ENCODE peak calls at places on chromosome X, in four cellular contexts. A is HepG2, J is A549, K is K562. I is an unnamed sample.

GRCh38 chrX:154712781-154713391 is 38.0 kb downstream of the GAB3 start:
- DNase-seq in A (no peak), J (no peak), K (no peak), I (no peak)

GRCh38 chrX:125678258-125678657 is 358.6 kb downstream of the TEX13C start:
- DNase-seq in A (no peak), J (no peak), K (no peak), I (no peak)

GRCh38 chrX:9656277-9656676 is 109.4 kb downstream of the GPR143 start:
- DNase-seq in A (peak), J (no peak), K (no peak), I (no peak)

GRCh38 chrX:74422576-74423288 is 1.4 kb downstream of the SLC16A2 start:
- DNase-seq in A (peak), J (no peak), K (no peak), I (peak)

GRCh38 chrX:10387011-10387410 is 230.2 kb downstream of the CLCN4 start:
- DNase-seq in A (no peak), J (no peak), K (no peak), I (no peak)

GRCh38 chrX:32591589-32591988 is 619.8 kb downstream of the DMD start:
- DNase-seq in A (no peak), J (no peak), K (no peak), I (no peak)

GRCh38 chrX:20454117-20454516 is 187.4 kb upstream of the RPS6KA3 start:
- DNase-seq in A (no peak), J (no peak), K (no peak), I (no peak)

GRCh38 chrX:136211766-136212556 is 39.2 kb downstream of the MAP7D3 start:
- DNase-seq in A (no peak), J (no peak), K (no peak), I (no peak)

GRCh38 chrX:35670894-35671293 is 127.2 kb upstream of the MAGEB16 start:
- DNase-seq in A (no peak), J (no peak), K (no peak), I (no peak)

GRCh38 chrX:7054219-7055206 is 93.0 kb upstream of the STS start:
- DNase-seq in A (no peak), J (no peak), K (no peak), I (no peak)

GRCh38 chrX:53729756-53730155 is 43.2 kb upstream of the HUWE1 start:
- DNase-seq in A (no peak), J (no peak), K (no peak), I (no peak)

GRCh38 chrX:45851434-45851991 is 650.8 kb upstream of the DIPK2B start:
- DNase-seq in A (no peak), J (peak), K (no peak), I (peak)

GRCh38 chrX:135973548-135974278 is at the start of gene MMGT1:
- DNase-seq in A (peak), J (peak), K (peak), I (peak)

GRCh38 chrX:39907964-39908616 is 189.7 kb downstream of the BCOR start:
- DNase-seq in A (peak), J (peak), K (no peak), I (no peak)

GRCh38 chrX:38061335-38061734 is 55.0 kb downstream of the SYTL5 start:
- DNase-seq in A (peak), J (peak), K (peak), I (no peak)

GRCh38 chrX:11113731-11114130 is 2.6 kb downstream of the HCCS start:
- DNase-seq in A (no peak), J (no peak), K (no peak), I (no peak)

GRCh38 chrX:131734621-131735020 is 190.7 kb downstream of the OR13H1 start:
- DNase-seq in A (no peak), J (no peak), K (no peak), I (no peak)

GRCh38 chrX:155956649-155957048 is 40.8 kb upstream of the IL9R start:
- DNase-seq in A (no peak), J (no peak), K (no peak), I (no peak)

GRCh38 chrX:134194915-134195314 is 42.1 kb upstream of the CCDC160 start:
- DNase-seq in A (no peak), J (no peak), K (no peak), I (no peak)

GRCh38 chrX:134186362-134187121 is 50.4 kb upstream of the CCDC160 start:
- DNase-seq in A (no peak), J (no peak), K (no peak), I (no peak)

DNA sequence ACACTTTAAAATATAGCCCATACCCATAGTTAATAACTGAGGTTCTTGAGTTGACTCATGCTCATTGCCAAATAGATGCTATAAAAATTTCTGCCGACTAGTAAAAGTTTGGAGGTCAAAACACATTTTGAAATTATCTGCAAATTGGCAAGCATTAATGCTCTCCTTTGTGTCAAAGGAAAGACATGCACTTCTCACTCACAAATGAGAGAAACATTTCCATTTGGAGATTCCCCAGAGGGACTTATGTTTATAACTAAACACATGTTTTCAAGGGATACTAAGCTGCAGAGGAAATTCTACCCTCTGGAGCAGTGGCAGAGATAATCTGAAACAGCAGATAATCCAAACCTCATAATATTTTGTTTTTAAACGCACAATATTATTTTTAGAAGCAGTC is 45.7 kb upstream of the CCDC160 start:
- DNase-seq in A (no peak), J (no peak), K (no peak), I (no peak)
- TF ChIP-seq HMGXB4 in A (no peak), J (no peak), K (no peak), I (no peak)

DNA sequence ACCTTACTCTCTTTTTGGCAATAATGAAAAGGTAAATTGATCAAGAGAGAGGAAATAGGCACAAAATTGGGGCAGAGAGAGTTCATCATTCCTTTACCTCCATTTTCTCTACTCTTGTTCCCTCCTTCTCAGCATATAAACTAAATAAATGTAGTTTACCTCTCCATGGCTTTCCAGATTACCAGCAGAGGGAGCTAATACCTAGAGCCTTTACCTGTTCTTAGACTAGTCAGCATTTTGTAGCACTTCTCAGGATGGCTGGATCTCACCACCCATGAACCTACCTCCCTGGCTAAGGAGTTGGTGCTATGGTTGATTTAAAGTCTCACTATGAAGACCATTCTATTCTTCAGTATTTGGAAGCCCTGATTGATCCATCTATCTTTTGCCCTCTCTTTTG is 15.7 kb downstream of the OFD1 start:
- DNase-seq in A (peak), J (peak), K (peak), I (no peak)
- TF ChIP-seq HMGXB4 in A (no peak), J (no peak), K (no peak), I (no peak)

GRCh38 chrX:96464880-96465558 is 219.6 kb upstream of the DIAPH2 start:
- DNase-seq in A (peak), J (no peak), K (no peak), I (no peak)
- TF ChIP-seq HMGXB4 in A (no peak), J (no peak), K (no peak), I (no peak)

GRCh38 chrX:69067841-69068240 is 97.4 kb downstream of the PJA1 start:
- DNase-seq in A (no peak), J (no peak), K (no peak), I (no peak)

GRCh38 chrX:69066966-69067525 is 98.2 kb downstream of the PJA1 start:
- DNase-seq in A (no peak), J (no peak), K (no peak), I (no peak)

GRCh38 chrX:69068295-69069085 is 96.8 kb downstream of the PJA1 start:
- DNase-seq in A (no peak), J (no peak), K (no peak), I (no peak)

GRCh38 chrX:69065451-69065850 is 99.8 kb downstream of the PJA1 start:
- DNase-seq in A (no peak), J (peak), K (no peak), I (no peak)

DNA sequence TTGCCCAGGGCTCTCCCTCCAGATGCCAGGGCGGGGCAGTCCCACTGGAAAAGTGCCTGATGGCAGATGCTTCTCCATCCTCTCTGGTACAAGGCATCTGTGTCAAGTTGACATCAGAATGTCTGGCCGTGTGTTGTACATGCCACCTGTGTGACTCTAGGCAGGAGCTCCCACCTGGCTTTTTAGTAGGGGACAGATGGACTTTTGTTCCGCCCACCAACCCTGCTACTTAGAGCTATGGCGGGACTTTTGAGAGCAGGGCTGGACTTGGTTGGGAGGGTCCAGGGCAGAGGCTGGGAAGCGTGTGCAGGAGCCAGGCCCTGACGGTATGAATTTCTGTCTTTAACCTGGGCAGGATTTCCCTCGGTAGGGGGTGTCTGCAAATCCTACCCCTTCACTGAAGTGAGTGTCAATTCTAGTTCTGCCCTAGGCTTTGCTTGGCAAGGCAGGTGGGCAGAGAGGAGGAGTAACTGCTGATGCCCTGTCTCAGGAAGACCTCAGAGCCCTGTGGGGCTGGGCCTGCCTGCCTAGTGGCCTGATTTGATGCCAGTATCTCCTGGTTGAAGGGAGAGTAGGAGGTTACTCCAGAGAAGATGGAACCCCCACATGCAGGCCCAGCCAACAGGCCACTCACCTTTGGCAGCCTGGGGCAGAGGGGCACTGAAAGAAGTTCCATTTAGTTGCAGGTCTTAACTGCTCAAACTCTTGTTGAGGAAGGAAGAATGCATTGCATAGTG is 99.1 kb downstream of the PJA1 start:
- DNase-seq in A (no peak), J (no peak), K (no peak), I (no peak)
- TF ChIP-seq HMGXB4 in A (no peak), J (no peak), K (no peak), I (no peak)

DNA sequence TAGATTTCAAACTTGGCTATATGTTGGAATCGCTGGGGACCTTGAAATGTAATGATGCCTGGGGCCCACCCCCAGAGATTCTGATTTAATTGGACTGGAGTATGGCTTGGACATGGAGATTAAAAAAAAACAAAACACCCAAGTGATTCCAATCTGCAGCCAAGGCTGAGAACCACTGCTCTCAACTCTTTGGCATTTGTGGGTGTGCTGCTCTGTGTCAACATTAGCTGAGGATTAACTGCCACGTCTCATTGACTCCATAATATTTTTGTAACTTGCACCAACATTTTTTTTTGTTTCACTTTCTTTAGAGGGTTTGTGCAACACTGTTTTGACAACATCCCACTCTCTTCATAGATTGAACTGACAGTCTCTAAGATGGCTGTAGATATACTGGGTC is 41.1 kb upstream of the PDK3 start:
- DNase-seq in A (peak), J (peak), K (no peak), I (no peak)
- TF ChIP-seq HMGXB4 in A (no peak), J (no peak), K (no peak), I (no peak)

GRCh38 chrX:107672955-107673378 is 44.7 kb downstream of the PRPS1 start:
- DNase-seq in A (peak), J (peak), K (peak), I (peak)
- TF ChIP-seq HMGXB4 in A (no peak), J (no peak), K (no peak), I (no peak)

DNA sequence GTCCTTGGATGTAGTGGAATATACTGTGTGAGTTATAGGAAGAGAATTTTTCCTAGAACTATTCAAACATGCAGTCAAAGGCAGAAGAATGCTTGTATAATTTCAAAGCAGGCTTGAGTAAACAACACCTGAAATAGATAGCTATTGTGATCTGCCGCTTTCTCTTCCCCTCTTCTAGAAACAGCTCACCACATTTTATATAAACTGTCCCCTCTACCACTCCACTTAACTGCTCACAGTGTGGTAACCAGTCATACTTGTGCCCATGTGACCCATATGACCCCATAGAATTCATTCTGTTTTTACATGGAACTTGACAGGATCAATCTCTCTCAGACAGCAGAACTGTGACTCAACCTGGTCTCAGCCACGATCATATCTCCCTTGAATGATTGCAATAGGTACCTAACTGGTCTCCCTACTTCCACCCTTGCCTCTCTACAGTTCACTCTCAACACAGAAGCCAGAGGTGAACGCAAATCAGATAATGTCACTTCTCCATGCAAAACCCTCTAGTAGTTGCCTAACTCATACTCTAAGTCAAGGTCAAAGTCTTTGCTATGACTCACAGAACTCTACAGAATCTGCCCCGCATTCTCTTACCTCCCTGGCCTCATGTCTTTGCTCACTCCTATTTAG is 85.6 kb upstream of the EFHC2 start:
- DNase-seq in A (peak), J (peak), K (peak), I (no peak)
- TF ChIP-seq HMGXB4 in A (no peak), J (no peak), K (no peak), I (no peak)

DNA sequence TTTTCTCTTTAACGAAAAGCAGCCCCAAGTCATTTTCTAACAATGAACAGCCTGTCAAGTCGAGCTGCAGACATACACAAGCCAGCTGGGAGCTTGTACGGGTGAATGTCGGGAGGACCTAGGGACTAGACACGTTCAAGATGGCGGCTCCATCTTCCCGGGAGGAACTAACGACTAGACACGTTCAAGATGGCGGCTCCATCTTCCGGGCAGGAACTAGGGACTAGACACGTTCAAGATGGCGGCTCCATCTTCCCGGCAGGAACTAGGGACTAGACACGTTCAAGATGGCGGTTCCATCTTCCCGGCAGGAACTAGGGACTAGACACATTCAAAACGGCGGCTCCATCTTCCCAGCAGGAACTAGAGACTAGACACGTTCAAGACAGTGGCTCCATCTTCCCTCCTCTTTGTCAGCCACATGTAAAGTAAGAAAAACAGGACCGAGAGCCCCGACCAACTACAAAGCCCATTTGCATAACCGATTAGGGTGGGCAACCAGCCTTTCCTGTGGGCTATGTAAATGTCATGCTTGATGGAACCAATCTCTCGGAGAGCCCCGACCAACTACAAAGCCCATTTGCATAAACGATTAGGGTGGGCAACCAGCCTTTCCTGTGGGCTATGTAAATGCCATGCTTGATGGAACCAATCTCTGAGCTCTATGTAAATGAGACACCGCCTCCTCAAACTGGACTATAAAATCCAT is 175.5 kb downstream of the DHRSX start:
- DNase-seq in A (no peak), J (no peak), K (peak), I (no peak)
- TF ChIP-seq HMGXB4 in A (no peak), J (no peak), K (no peak), I (no peak)

I was measured in WTC11.